ENCODE peak calls at places on chromosomes 16 and 17, in four cellular contexts. J, S, R and A are unnamed samples.

GRCh38 chr16:49459953-49460735 is 86.5 kb downstream of the C16orf78 start:
- DNase-seq in J (no peak), S (no peak), R (no peak), A (peak; percentile 23)

GRCh38 chr16:11972128-11972527 is 4.4 kb upstream of the SNX29 start:
- DNase-seq in J (no peak), S (no peak), R (no peak), A (no peak)

GRCh38 chr17:13346081-13346533 is 255.6 kb downstream of the HS3ST3A1 start:
- DNase-seq in J (no peak), S (no peak), R (peak; percentile 54), A (no peak)

GRCh38 chr16:4426021-4426684 is 485 bp downstream of the DNAJA3 start:
- DNase-seq in J (no peak), S (no peak), R (peak; percentile 67), A (no peak)

GRCh38 chr17:41810659-41811548 is 845 bp downstream of the P3H4 start:
- DNase-seq in J (no peak), S (no peak), R (peak; percentile 51), A (no peak)

GRCh38 chr17:9959377-9959981 is 54.4 kb upstream of the RCVRN start:
- DNase-seq in J (no peak), S (no peak), R (peak; percentile 66), A (no peak)

GRCh38 chr17:58174871-58175270 is 8.1 kb downstream of the OR4D2 start:
- DNase-seq in J (no peak), S (no peak), R (no peak), A (no peak)

GRCh38 chr16:89921699-89922476 is 1.3 kb upstream of the TUBB3 start:
- DNase-seq in J (peak; percentile 89), S (peak; percentile 23), R (peak; percentile 95), A (peak; percentile 92)

GRCh38 chr16:2083876-2084687 is 36.3 kb downstream of the TSC2 start:
- DNase-seq in J (no peak), S (no peak), R (no peak), A (no peak)

GRCh38 chr17:42403150-42403549 is 14.9 kb upstream of the STAT3 start:
- DNase-seq in J (no peak), S (peak; percentile 44), R (peak; percentile 48), A (no peak)

GRCh38 chr17:63578769-63579111 is 22.0 kb upstream of the TACO1 start:
- DNase-seq in J (no peak), S (no peak), R (peak; percentile 47), A (no peak)

GRCh38 chr17:71900830-71901229 is 220.0 kb upstream of the SOX9 start:
- DNase-seq in J (no peak), S (no peak), R (no peak), A (no peak)

GRCh38 chr17:28925912-28926365 is 23.1 kb upstream of the DHRS13 start:
- DNase-seq in J (no peak), S (peak; percentile 26), R (no peak), A (no peak)

GRCh38 chr16:53775821-53776431 is 72.0 kb downstream of the FTO start:
- DNase-seq in J (peak; percentile 37), S (no peak), R (peak; percentile 65), A (no peak)

GRCh38 chr16:4744758-4745569 is 10.6 kb downstream of the DNAAF8 start:
- DNase-seq in J (no peak), S (no peak), R (no peak), A (no peak)

GRCh38 chr16:14302031-14302398 is 230.9 kb downstream of the MRTFB start:
- DNase-seq in J (peak; percentile 85), S (no peak), R (peak; percentile 87), A (no peak)

GRCh38 chr16:84836967-84837366 is 17.2 kb downstream of the CRISPLD2 start:
- DNase-seq in J (no peak), S (no peak), R (no peak), A (no peak)
- H3K27ac ChIP-seq in J (no peak overlapping the region), S (peak overlapping the region; percentile 60), R (peak overlapping the region; percentile 83), A (peak overlapping the region; percentile 80)

GRCh38 chr17:348012-348411 is 4.6 kb downstream of the RPH3AL start:
- DNase-seq in J (no peak), S (no peak), R (no peak), A (no peak)
- H3K4me1 ChIP-seq in J (peaks cover 18% of the 10 kb centered on the region), S (peaks cover 6% of the 10 kb centered on the region), R (peaks cover 40% of the 10 kb centered on the region), A (no peaks in the 10 kb centered on the region)

GRCh38 chr17:35521150-35521549 is 16.3 kb downstream of the SLFN12L start:
- DNase-seq in J (no peak), S (no peak), R (no peak), A (no peak)
- H3K27ac ChIP-seq in J (no peak overlapping the region), S (peak overlapping the region; percentile 47), R (no peak overlapping the region), A (no peak overlapping the region)

GRCh38 chr17:34254651-34255380 is at the start of gene CCL2:
- DNase-seq in J (no peak), S (peak; percentile 26), R (peak; percentile 84), A (peak; percentile 88)

GRCh38 chr17:34257299-34257985 is 2.4 kb downstream of the CCL2 start:
- DNase-seq in J (no peak), S (no peak), R (no peak), A (no peak)

GRCh38 chr17:34255841-34256240 is 756 bp downstream of the CCL2 start:
- DNase-seq in J (no peak), S (no peak), R (no peak), A (no peak)

GRCh38 chr17:34254146-34254545 is 939 bp upstream of the CCL2 start:
- DNase-seq in J (no peak), S (no peak), R (no peak), A (no peak)

DNA sequence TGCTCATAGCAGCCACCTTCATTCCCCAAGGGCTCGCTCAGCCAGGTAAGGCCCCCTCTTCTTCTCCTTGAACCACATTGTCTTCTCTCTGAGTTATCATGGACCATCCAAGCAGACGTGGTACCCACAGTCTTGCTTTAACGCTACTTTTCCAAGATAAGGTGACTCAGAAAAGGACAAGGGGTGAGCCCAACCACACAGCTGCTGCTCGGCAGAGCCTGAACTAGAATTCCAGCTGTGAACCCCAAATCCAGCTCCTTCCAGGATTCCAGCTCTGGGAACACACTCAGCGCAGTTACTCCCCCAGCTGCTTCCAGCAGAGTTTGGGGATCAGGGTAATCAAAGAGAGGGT is 272 bp downstream of the CCL2 start:
- DNase-seq in J (no peak), S (no peak), R (no peak), A (no peak)
- H3K4me1 ChIP-seq in J (peaks cover 25% of the 10 kb centered on the region), S (no peaks in the 10 kb centered on the region), R (peaks cover 36% of the 10 kb centered on the region), A (peaks cover 73% of the 10 kb centered on the region)

GRCh38 chr17:50195196-50195865 is 6.1 kb downstream of the COL1A1 start:
- DNase-seq in J (no peak), S (no peak), R (no peak), A (no peak)
- H3K27ac ChIP-seq in J (no peak overlapping the region), S (no peak overlapping the region), R (peak overlapping the region; percentile 88), A (peak overlapping the region; percentile 22)

GRCh38 chr17:39775075-39775474 is 37.3 kb downstream of the GRB7 start:
- DNase-seq in J (no peak), S (no peak), R (no peak), A (no peak)
- H3K4me1 ChIP-seq in J (peaks cover 5% of the 10 kb centered on the region), S (no peaks in the 10 kb centered on the region), R (no peaks in the 10 kb centered on the region), A (no peaks in the 10 kb centered on the region)

GRCh38 chr17:78976907-78977680 is 2.6 kb downstream of the LGALS3BP start:
- DNase-seq in J (no peak), S (no peak), R (no peak), A (no peak)

GRCh38 chr17:78979780-78980623 is at the start of gene LGALS3BP:
- DNase-seq in J (peak; percentile 60), S (peak; percentile 28), R (peak; percentile 86), A (peak; percentile 72)

GRCh38 chr17:78977681-78977943 is 2.1 kb downstream of the LGALS3BP start:
- DNase-seq in J (no peak), S (no peak), R (no peak), A (no peak)

GRCh38 chr17:78980624-78980972 is 875 bp upstream of the LGALS3BP start:
- DNase-seq in J (no peak), S (no peak), R (no peak), A (no peak)

GRCh38 chr17:78977992-78978973 is 1.4 kb downstream of the LGALS3BP start:
- DNase-seq in J (no peak), S (no peak), R (no peak), A (no peak)
- H3K27ac ChIP-seq in J (no peak overlapping the region), S (peak overlapping the region; percentile 78), R (no peak overlapping the region), A (peak overlapping the region; percentile 78)

DNA sequence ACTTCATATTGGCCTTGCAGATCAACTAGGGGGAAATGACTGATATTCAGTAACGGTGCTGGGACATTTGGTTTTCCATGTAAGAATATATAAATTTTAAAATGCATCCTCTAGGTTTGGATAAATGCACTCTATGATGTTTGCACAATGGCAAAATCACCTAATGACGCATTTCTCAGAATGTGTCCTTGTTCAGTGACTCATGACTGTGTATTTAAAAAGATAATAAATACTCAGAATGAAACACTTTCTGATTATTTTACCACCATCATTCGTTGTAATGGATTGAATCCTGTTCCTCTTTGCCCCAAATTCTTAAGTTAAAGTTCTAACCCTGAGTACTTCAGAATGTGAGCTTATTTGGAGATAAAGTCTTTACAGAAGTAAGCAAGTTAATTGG is 17.2 kb upstream of the ADGRG1 start:
- DNase-seq in J (no peak), S (no peak), R (peak; percentile 18), A (no peak)
- H3K4me1 ChIP-seq in J (peaks cover 4% of the 10 kb centered on the region), S (peaks cover 2% of the 10 kb centered on the region), R (peaks cover 14% of the 10 kb centered on the region), A (no peaks in the 10 kb centered on the region)

GRCh38 chr16:66382171-66382965 is 15.9 kb downstream of the CDH5 start:
- DNase-seq in J (peak; percentile 98), S (no peak), R (no peak), A (no peak)
- H3K27ac ChIP-seq in J (peak overlapping the region; percentile 95), S (no peak overlapping the region), R (peak overlapping the region; percentile 58), A (peak overlapping the region; percentile 70)